ENCODE peak calls at places on chromosome 5, in four cellular contexts. R, W, G and T are unnamed samples.

GRCh38 chr5:68555891-68556689 is 340.5 kb downstream of the PIK3R1 start:
- DNase-seq in R (no peak), W (no peak), G (no peak), T (no peak)

GRCh38 chr5:17190242-17190778 is 27.1 kb upstream of the BASP1 start:
- DNase-seq in R (peak), W (peak), G (no peak), T (no peak)

GRCh38 chr5:139757727-139758509 is 37.7 kb upstream of the PSD2 start:
- DNase-seq in R (no peak), W (no peak), G (no peak), T (no peak)

GRCh38 chr5:122142480-122142879 is 13.1 kb downstream of the ZNF474 start:
- DNase-seq in R (no peak), W (no peak), G (no peak), T (no peak)

GRCh38 chr5:137269297-137269696 is 229.8 kb downstream of the SPOCK1 start:
- DNase-seq in R (no peak), W (no peak), G (no peak), T (no peak)

GRCh38 chr5:133273661-133274596 is 222.1 kb downstream of the HSPA4 start:
- DNase-seq in R (no peak), W (no peak), G (no peak), T (no peak)

GRCh38 chr5:66722653-66723052 is 126.5 kb downstream of the MAST4 start:
- DNase-seq in R (no peak), W (peak), G (no peak), T (no peak)

GRCh38 chr5:106827061-106827460 is 843.7 kb downstream of the EFNA5 start:
- DNase-seq in R (no peak), W (no peak), G (no peak), T (no peak)

GRCh38 chr5:95178046-95178651 is 106.7 kb downstream of the MCTP1 start:
- DNase-seq in R (peak), W (no peak), G (peak), T (no peak)

GRCh38 chr5:158414780-158415179 is 555.8 kb upstream of the CLINT1 start:
- DNase-seq in R (no peak), W (no peak), G (no peak), T (no peak)

GRCh38 chr5:74631088-74631960 is 9.2 kb downstream of the ENC1 start:
- DNase-seq in R (no peak), W (peak), G (peak), T (peak)

GRCh38 chr5:127844631-127845030 is 141.4 kb downstream of the CCDC192 start:
- DNase-seq in R (no peak), W (no peak), G (no peak), T (no peak)

GRCh38 chr5:173245319-173246134 is 10.5 kb upstream of the NKX2-5 start:
- DNase-seq in R (no peak), W (no peak), G (no peak), T (no peak)

GRCh38 chr5:144276034-144276822 is 105.6 kb downstream of the KCTD16 start:
- DNase-seq in R (no peak), W (no peak), G (no peak), T (no peak)

GRCh38 chr5:124659798-124660197 is 86.6 kb downstream of the ZNF608 start:
- DNase-seq in R (no peak), W (no peak), G (no peak), T (no peak)
- TF ChIP-seq SPI1 in R (no peak), W (no peak), G (no peak), T (no peak)

GRCh38 chr5:109692011-109692410 is 2.3 kb downstream of the MAN2A1 start:
- DNase-seq in R (no peak), W (no peak), G (no peak), T (no peak)

GRCh38 chr5:109690456-109691247 is 925 bp downstream of the MAN2A1 start:
- DNase-seq in R (peak), W (peak), G (no peak), T (peak)

GRCh38 chr5:109689740-109690455 is at the start of gene MAN2A1:
- DNase-seq in R (peak), W (peak), G (no peak), T (peak)

GRCh38 chr5:109692852-109693251 is 3.1 kb downstream of the MAN2A1 start:
- DNase-seq in R (no peak), W (no peak), G (no peak), T (no peak)

DNA sequence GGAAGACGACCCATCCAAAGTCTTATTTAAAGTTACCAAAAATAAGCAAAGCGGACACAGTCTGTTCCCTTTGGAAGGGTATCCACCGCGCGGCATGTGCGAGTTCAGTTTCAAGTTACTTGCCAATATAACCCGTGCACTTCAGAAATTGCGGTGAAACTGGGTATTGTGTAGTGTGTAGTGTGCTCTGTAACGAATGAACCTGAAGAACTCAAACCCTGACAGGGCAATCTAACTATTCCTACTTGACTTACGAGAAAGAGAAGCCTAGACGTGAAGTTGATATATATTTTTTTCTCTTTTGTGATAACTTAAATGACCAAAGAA is 1.5 kb downstream of the MAN2A1 start:
- DNase-seq in R (no peak), W (no peak), G (no peak), T (no peak)
- TF ChIP-seq POLR2AphosphoS5 in R (no peak), W (no peak), G (no peak), T (no peak)

GRCh38 chr5:52807723-52808122 is 20.0 kb downstream of the ITGA1 start:
- DNase-seq in R (no peak), W (no peak), G (no peak), T (no peak)
- TF ChIP-seq SPI1 in R (no peak), W (no peak), G (no peak), T (no peak)

GRCh38 chr5:59709833-59710232 is 183.7 kb downstream of the PDE4D start:
- DNase-seq in R (no peak), W (no peak), G (no peak), T (no peak)

GRCh38 chr5:59713488-59713844 is 180.1 kb downstream of the PDE4D start:
- DNase-seq in R (no peak), W (no peak), G (no peak), T (no peak)

GRCh38 chr5:59712836-59713487 is 180.6 kb downstream of the PDE4D start:
- DNase-seq in R (no peak), W (no peak), G (no peak), T (no peak)

GRCh38 chr5:59711316-59711715 is 182.2 kb downstream of the PDE4D start:
- DNase-seq in R (no peak), W (no peak), G (no peak), T (no peak)

GRCh38 chr5:59709346-59709821 is 184.1 kb downstream of the PDE4D start:
- DNase-seq in R (no peak), W (no peak), G (no peak), T (no peak)
- TF ChIP-seq POLR2AphosphoS5 in R (no peak), W (no peak), G (no peak), T (no peak)

GRCh38 chr5:126370796-126371718 is 52.2 kb upstream of the GRAMD2B start:
- DNase-seq in R (no peak), W (no peak), G (no peak), T (no peak)

GRCh38 chr5:126368239-126368812 is 54.9 kb upstream of the GRAMD2B start:
- DNase-seq in R (no peak), W (no peak), G (no peak), T (no peak)

GRCh38 chr5:126373621-126374416 is 49.4 kb upstream of the GRAMD2B start:
- DNase-seq in R (no peak), W (no peak), G (no peak), T (no peak)

GRCh38 chr5:126369083-126369482 is 54.1 kb upstream of the GRAMD2B start:
- DNase-seq in R (no peak), W (no peak), G (no peak), T (no peak)

GRCh38 chr5:126369995-126370731 is 53.0 kb upstream of the GRAMD2B start:
- DNase-seq in R (no peak), W (no peak), G (no peak), T (no peak)
- TF ChIP-seq SPI1 in R (no peak), W (no peak), G (no peak), T (no peak)

DNA sequence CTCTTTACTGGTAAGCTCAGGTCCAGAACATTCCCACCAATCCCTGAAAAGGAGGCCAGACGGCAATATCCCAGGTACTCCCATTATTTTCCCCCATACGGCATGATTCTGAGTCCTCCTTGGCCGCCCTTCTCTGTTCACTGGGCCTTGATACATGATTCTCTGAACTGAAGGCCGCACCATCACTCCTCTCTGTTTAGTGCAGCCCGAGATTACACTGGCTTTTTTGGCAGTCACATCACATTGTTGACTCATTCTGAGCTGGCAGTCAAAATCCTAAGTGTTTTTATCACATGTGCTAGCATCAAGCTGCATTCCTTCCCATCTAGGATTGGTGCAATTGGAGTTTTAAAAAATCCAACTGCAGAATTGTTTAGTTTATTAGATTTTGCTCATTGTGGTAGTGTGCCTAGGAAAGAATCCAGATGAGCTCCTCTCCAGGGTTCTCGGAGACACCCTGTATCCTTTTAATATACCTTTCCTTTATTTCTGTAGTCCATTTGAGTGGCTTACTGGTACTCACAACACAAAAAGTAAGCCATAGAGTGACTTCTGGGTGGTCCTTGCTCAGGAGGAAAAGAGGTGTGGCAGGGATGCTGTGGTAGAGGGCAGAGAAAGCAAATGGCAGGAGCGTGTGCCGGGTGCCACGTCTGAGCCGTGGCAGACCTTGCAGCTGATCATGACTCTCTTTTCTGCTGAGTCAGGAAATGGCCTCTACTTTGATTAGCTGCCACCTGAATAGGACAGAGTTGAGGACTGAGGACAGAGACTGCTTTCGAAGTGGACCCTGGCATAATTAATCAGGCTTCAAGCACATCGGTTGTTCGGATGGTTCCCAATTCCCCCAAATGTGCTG is 121.1 kb upstream of the IL12B start:
- DNase-seq in R (no peak), W (no peak), G (no peak), T (no peak)
- TF ChIP-seq POLR2AphosphoS5 in R (no peak), W (no peak), G (no peak), T (no peak)